ENCODE peak calls at places on chromosomes 6 and 20, in eight cellular contexts. One of them, this sample, is unnamed.

GRCh38 chr20:25319241-25320034 is 71.2 kb downstream of the ABHD12 start:
- DNase-seq in activated CD8-positive, alpha-beta memory T cell treated with anti-CD3 and anti-CD28 coated beads for 24 hours: no peak
- DNase-seq in GM03348: no peak
- DNase-seq in stomach: peak; percentile 22
- DNase-seq in T-helper 2 cell: no peak
- DNase-seq in HT1080: no peak
- DNase-seq in AG08395: no peak
- DNase-seq in NCI-H774: peak; percentile 40
- DNase-seq in this sample: no peak

GRCh38 chr6:90008908-90009501 is 114.7 kb downstream of the GJA10 start:
- DNase-seq in activated CD8-positive, alpha-beta memory T cell treated with anti-CD3 and anti-CD28 coated beads for 24 hours: no peak
- DNase-seq in GM03348: peak; percentile 20
- DNase-seq in stomach: no peak
- DNase-seq in T-helper 2 cell: no peak
- DNase-seq in HT1080: peak; percentile 62
- DNase-seq in AG08395: no peak
- DNase-seq in NCI-H774: no peak
- DNase-seq in this sample: no peak

GRCh38 chr6:125099211-125100017 is 54.2 kb upstream of the TPD52L1 start:
- DNase-seq in activated CD8-positive, alpha-beta memory T cell treated with anti-CD3 and anti-CD28 coated beads for 24 hours: no peak
- DNase-seq in GM03348: peak; percentile 85
- DNase-seq in stomach: peak; percentile 40
- DNase-seq in T-helper 2 cell: peak; percentile 1
- DNase-seq in HT1080: peak; percentile 74
- DNase-seq in AG08395: peak; percentile 62
- DNase-seq in NCI-H774: peak; percentile 84
- DNase-seq in this sample: peak; percentile 79

GRCh38 chr6:161407581-161407980 is 133.7 kb upstream of the AGPAT4 start:
- DNase-seq in activated CD8-positive, alpha-beta memory T cell treated with anti-CD3 and anti-CD28 coated beads for 24 hours: no peak
- DNase-seq in GM03348: no peak
- DNase-seq in stomach: no peak
- DNase-seq in T-helper 2 cell: no peak
- DNase-seq in HT1080: peak; percentile 67
- DNase-seq in AG08395: peak; percentile 30
- DNase-seq in NCI-H774: no peak
- DNase-seq in this sample: no peak

GRCh38 chr6:167750956-167751358 is 75.8 kb upstream of the AFDN start:
- DNase-seq in activated CD8-positive, alpha-beta memory T cell treated with anti-CD3 and anti-CD28 coated beads for 24 hours: no peak
- DNase-seq in GM03348: no peak
- DNase-seq in stomach: peak; percentile 95
- DNase-seq in T-helper 2 cell: no peak
- DNase-seq in HT1080: no peak
- DNase-seq in AG08395: no peak
- DNase-seq in NCI-H774: peak; percentile 62
- DNase-seq in this sample: no peak

GRCh38 chr20:31547017-31547675 is 32.9 kb downstream of the HM13 start:
- DNase-seq in activated CD8-positive, alpha-beta memory T cell treated with anti-CD3 and anti-CD28 coated beads for 24 hours: peak; percentile 88
- DNase-seq in GM03348: peak; percentile 83
- DNase-seq in stomach: peak; percentile 86
- DNase-seq in T-helper 2 cell: peak; percentile 67
- DNase-seq in HT1080: peak; percentile 87
- DNase-seq in AG08395: peak; percentile 64
- DNase-seq in NCI-H774: peak; percentile 70
- DNase-seq in this sample: peak; percentile 79

GRCh38 chr20:50138479-50139393 is 14.8 kb downstream of the PEDS1 start:
- DNase-seq in activated CD8-positive, alpha-beta memory T cell treated with anti-CD3 and anti-CD28 coated beads for 24 hours: no peak
- DNase-seq in GM03348: no peak
- DNase-seq in stomach: no peak
- DNase-seq in T-helper 2 cell: no peak
- DNase-seq in HT1080: no peak
- DNase-seq in AG08395: no peak
- DNase-seq in NCI-H774: no peak
- DNase-seq in this sample: no peak

GRCh38 chr6:72524011-72524645 is 97.7 kb upstream of the KCNQ5 start:
- DNase-seq in activated CD8-positive, alpha-beta memory T cell treated with anti-CD3 and anti-CD28 coated beads for 24 hours: no peak
- DNase-seq in GM03348: no peak
- DNase-seq in stomach: no peak
- DNase-seq in T-helper 2 cell: no peak
- DNase-seq in HT1080: peak; percentile 1
- DNase-seq in AG08395: no peak
- DNase-seq in NCI-H774: no peak
- DNase-seq in this sample: no peak

GRCh38 chr6:108988765-108989164 is 105.9 kb downstream of the SESN1 start:
- DNase-seq in activated CD8-positive, alpha-beta memory T cell treated with anti-CD3 and anti-CD28 coated beads for 24 hours: no peak
- DNase-seq in GM03348: no peak
- DNase-seq in stomach: no peak
- DNase-seq in T-helper 2 cell: no peak
- DNase-seq in HT1080: no peak
- DNase-seq in AG08395: no peak
- DNase-seq in NCI-H774: no peak
- DNase-seq in this sample: no peak

GRCh38 chr6:27502508-27503435 is 29.9 kb upstream of the ZNF184 start:
- DNase-seq in activated CD8-positive, alpha-beta memory T cell treated with anti-CD3 and anti-CD28 coated beads for 24 hours: peak; percentile 90
- DNase-seq in GM03348: peak; percentile 27
- DNase-seq in stomach: peak; percentile 35
- DNase-seq in T-helper 2 cell: peak; percentile 68
- DNase-seq in HT1080: peak; percentile 91
- DNase-seq in AG08395: peak; percentile 25
- DNase-seq in NCI-H774: peak; percentile 68
- DNase-seq in this sample: peak; percentile 35

GRCh38 chr20:46027245-46027853 is 1.7 kb upstream of the SLC12A5 start:
- DNase-seq in activated CD8-positive, alpha-beta memory T cell treated with anti-CD3 and anti-CD28 coated beads for 24 hours: no peak
- DNase-seq in GM03348: peak; percentile 78
- DNase-seq in stomach: no peak
- DNase-seq in T-helper 2 cell: no peak
- DNase-seq in HT1080: no peak
- DNase-seq in AG08395: peak; percentile 73
- DNase-seq in NCI-H774: no peak
- DNase-seq in this sample: peak; percentile 73